ENCODE peak calls at places on chromosomes 7 and 10, in four cellular contexts. U is NT2/D1, E is H7, Q is activated T-cell treated with anti-CD3 and anti-CD28 coated beads for 48 hours. S is an unnamed sample.

GRCh38 chr10:46297406-46298204 is 10.8 kb downstream of the ANTXRL start:
- DNase-seq in Q (no peak), U (no peak), E (no peak), S (no peak)

GRCh38 chr10:50809596-50809995 is 69.9 kb downstream of the ASAH2B start:
- DNase-seq in E (no peak), Q (no peak), U (no peak), S (peak; percentile 68)

GRCh38 chr10:104614245-104614831 is 26.8 kb upstream of the SORCS3 start:
- DNase-seq in E (peak; percentile 59), Q (peak; percentile 17), U (peak; percentile 11), S (no peak)

GRCh38 chr7:156703773-156704482 is 63.4 kb downstream of the RNF32 start:
- DNase-seq in U (no peak), Q (no peak), E (no peak), S (no peak)

GRCh38 chr7:46545790-46546189 is 624.7 kb upstream of the IGFBP3 start:
- DNase-seq in Q (no peak), E (no peak), U (no peak), S (no peak)

GRCh38 chr7:66297579-66297978 is 92.4 kb downstream of the TPST1 start:
- DNase-seq in E (no peak), U (no peak), Q (no peak), S (no peak)

GRCh38 chr7:114819629-114820362 is 102.1 kb upstream of the MDFIC start:
- DNase-seq in U (no peak), Q (no peak), E (no peak), S (no peak)

GRCh38 chr7:56063882-56064625 is at the start of gene SUMF2:
- DNase-seq in U (peak; percentile 94), Q (peak; percentile 85), E (peak; percentile 98), S (peak; percentile 95)

GRCh38 chr7:32357535-32358277 is 132.5 kb downstream of the LSM5 start:
- DNase-seq in E (peak; percentile 54), U (no peak), Q (no peak), S (no peak)

GRCh38 chr10:43689955-43690771 is 41.5 kb upstream of the ZNF32 start:
- DNase-seq in Q (peak; percentile 87), E (peak; percentile 97), U (peak; percentile 49), S (peak; percentile 86)

GRCh38 chr7:33816106-33816505 is 89.2 kb upstream of the BMPER start:
- DNase-seq in Q (no peak), U (no peak), E (no peak), S (no peak)

GRCh38 chr7:12643644-12644043 is 43.8 kb upstream of the ARL4A start:
- DNase-seq in E (no peak), U (no peak), Q (no peak), S (no peak)

GRCh38 chr10:129467346-129468119 is 492 bp downstream of the MGMT start:
- DNase-seq in Q (no peak), E (no peak), U (no peak), S (no peak)

GRCh38 chr10:58704226-58705200 is 191.8 kb downstream of the BICC1 start:
- DNase-seq in U (no peak), Q (no peak), E (no peak), S (no peak)

GRCh38 chr7:25578991-25579687 is 350.9 kb upstream of the NPVF start:
- DNase-seq in E (no peak), U (no peak), Q (no peak), S (no peak)

GRCh38 chr7:26365077-26365896 is 73.6 kb downstream of the SNX10 start:
- DNase-seq in Q (no peak), U (peak; percentile 71), E (no peak), S (no peak)

GRCh38 chr10:102072867-102073527 is 7.8 kb downstream of the HPS6 start:
- DNase-seq in E (peak; percentile 84), U (peak; percentile 61), Q (peak; percentile 65), S (peak; percentile 73)

GRCh38 chr10:17668435-17669184 is 24.7 kb downstream of the STAM start:
- DNase-seq in U (no peak), E (no peak), Q (no peak), S (no peak)

GRCh38 chr10:80506189-80506575 is 31.5 kb upstream of the SH2D4B start:
- DNase-seq in U (no peak), Q (no peak), E (no peak), S (no peak)

GRCh38 chr7:111647881-111648280 is 85.6 kb upstream of the IMMP2L start:
- DNase-seq in U (no peak), E (no peak), Q (no peak), S (no peak)

GRCh38 chr10:113111900-113112853 is 162.1 kb downstream of the TCF7L2 start:
- DNase-seq in E (no peak), U (no peak), Q (no peak), S (peak; percentile 57)

GRCh38 chr7:100132697-100133137 is 6.0 kb downstream of the MBLAC1 start:
- DNase-seq in E (peak; percentile 91), Q (peak; percentile 51), U (no peak), S (peak; percentile 67)

GRCh38 chr10:93821051-93821772 is 63.5 kb downstream of the LGI1 start:
- DNase-seq in U (no peak), E (peak; percentile 14), Q (no peak), S (no peak)

GRCh38 chr7:136687693-136688322 is 180.6 kb upstream of the CHRM2 start:
- DNase-seq in Q (no peak), E (peak; percentile 14), U (no peak), S (no peak)

GRCh38 chr10:70078937-70079336 is 26.3 kb downstream of the MACROH2A2 start:
- DNase-seq in E (peak; percentile 44), U (no peak), Q (no peak), S (no peak)

GRCh38 chr10:130221456-130222375 is 85.5 kb downstream of the GLRX3 start:
- DNase-seq in E (no peak), U (no peak), Q (no peak), S (no peak)

GRCh38 chr7:50314778-50315177 is 10.3 kb downstream of the IKZF1 start:
- DNase-seq in U (no peak), E (peak; percentile 41), Q (no peak), S (no peak)

GRCh38 chr10:88004451-88004850 is 141.0 kb downstream of the PTEN start:
- DNase-seq in Q (no peak), E (no peak), U (no peak), S (no peak)